ENCODE peak calls at places on chromosomes 13 and 19, in six cellular contexts. N, E, H, W, O and T are unnamed samples.
A peak's percentile ranks its signal among the peaks of the same experiment; 100 is the strongest.

GRCh38 chr13:26605845-26606244 is 48.4 kb downstream of the WASF3 start:
- DNase-seq in N (no peak), E (no peak), H (no peak), W (no peak), O (peak; percentile 22), T (no peak)

GRCh38 chr13:67278230-67278629 is 48.1 kb upstream of the PCDH9 start:
- DNase-seq in N (peak; percentile 52), E (no peak), H (no peak), W (no peak), O (peak; percentile 27), T (no peak)

GRCh38 chr19:36489139-36489919 is at the start of gene ZNF566:
- DNase-seq in N (peak; percentile 98), E (peak; percentile 87), H (peak; percentile 94), W (peak; percentile 94), O (peak; percentile 91), T (peak; percentile 91)

GRCh38 chr19:2034729-2035589 is 16.1 kb downstream of the MKNK2 start:
- DNase-seq in N (peak; percentile 70), E (peak; percentile 89), H (peak; percentile 32), W (peak; percentile 48), O (peak; percentile 75), T (peak; percentile 74)

GRCh38 chr19:10797541-10798256 is 38.3 kb downstream of the TMED1 start:
- DNase-seq in N (no peak), E (no peak), H (no peak), W (peak; percentile 78), O (no peak), T (no peak)

GRCh38 chr13:41762796-41763195 is 198.1 kb downstream of the VWA8 start:
- DNase-seq in N (no peak), E (no peak), H (no peak), W (no peak), O (no peak), T (no peak)

GRCh38 chr19:52170304-52170703 is 1.1 kb downstream of the ZNF836 start:
- DNase-seq in N (peak; percentile 27), E (no peak), H (no peak), W (no peak), O (no peak), T (no peak)

GRCh38 chr19:23557381-23557780 is 129.6 kb downstream of the ZNF675 start:
- DNase-seq in N (no peak), E (no peak), H (no peak), W (no peak), O (no peak), T (no peak)

GRCh38 chr19:2315818-2316353 is 7.9 kb upstream of the LINGO3 start:
- DNase-seq in N (peak; percentile 72), E (peak; percentile 65), H (peak; percentile 52), W (no peak), O (peak; percentile 46), T (peak; percentile 94)

GRCh38 chr13:113034451-113035208 is 65.6 kb downstream of the MCF2L start:
- DNase-seq in N (peak; percentile 88), E (peak; percentile 38), H (peak; percentile 55), W (no peak), O (peak; percentile 66), T (peak; percentile 51)

GRCh38 chr13:46817081-46817480 is 20.1 kb upstream of the ESD start:
- DNase-seq in N (peak; percentile 16), E (no peak), H (no peak), W (no peak), O (no peak), T (no peak)

GRCh38 chr13:23450340-23451046 is 17.0 kb upstream of the SACS start:
- DNase-seq in N (no peak), E (no peak), H (no peak), W (no peak), O (no peak), T (no peak)

GRCh38 chr19:44845612-44846454 is at the start of gene NECTIN2:
- DNase-seq in N (peak; percentile 98), E (peak; percentile 100), H (peak; percentile 100), W (peak; percentile 54), O (peak; percentile 96), T (peak; percentile 99)

GRCh38 chr19:28497137-28497536 is 715.8 kb downstream of the UQCRFS1 start:
- DNase-seq in N (no peak), E (no peak), H (no peak), W (no peak), O (peak; percentile 1), T (no peak)
- H3K4me1 ChIP-seq in N (no peaks in the 10 kb centered on the region), E (peaks cover 19% of the 10 kb centered on the region), H (no peaks in the 10 kb centered on the region), W (no peaks in the 10 kb centered on the region), O (no peaks in the 10 kb centered on the region), T (peaks cover 26% of the 10 kb centered on the region)

DNA sequence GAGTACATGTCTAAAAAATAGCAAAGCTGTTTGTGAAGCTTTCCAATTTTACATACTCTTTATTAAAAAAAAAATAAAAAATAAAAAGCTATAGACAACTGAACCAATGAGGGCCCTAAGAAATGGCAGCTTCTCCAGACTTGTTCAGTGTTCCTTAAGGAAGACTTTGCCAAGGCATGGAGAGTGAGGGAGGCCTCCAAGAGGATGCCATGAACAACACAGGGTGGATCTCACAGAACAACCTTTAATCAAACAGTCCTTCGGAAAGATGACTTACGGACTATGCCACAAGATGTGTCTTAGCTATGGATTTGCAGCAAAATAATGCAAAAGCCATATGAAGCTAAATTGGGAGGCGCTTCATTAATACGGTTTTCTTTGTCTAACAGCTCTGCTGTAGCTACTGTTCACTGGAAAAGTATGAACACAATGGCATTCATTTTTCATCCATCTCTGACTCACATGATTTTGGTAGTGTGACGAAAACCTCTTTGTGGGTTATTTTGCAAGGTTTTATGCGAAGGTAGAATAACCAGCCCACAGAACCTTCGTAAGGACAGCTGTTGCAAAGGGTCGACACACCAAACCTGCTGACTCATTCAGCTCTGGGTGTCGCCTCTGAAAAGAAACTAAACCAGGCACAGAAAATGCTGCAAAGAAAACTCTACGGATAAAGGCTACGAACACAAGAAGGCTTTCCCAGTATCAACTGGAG is 27.7 kb downstream of the EFNB2 start:
- DNase-seq in N (peak; percentile 79), E (no peak), H (peak; percentile 59), W (no peak), O (peak; percentile 75), T (no peak)
- H3K27ac ChIP-seq in N (peak overlapping the region; percentile 32), E (no peak overlapping the region), H (peak overlapping the region; percentile 84), W (no peak overlapping the region), O (peak overlapping the region; percentile 77), T (peak overlapping the region; percentile 28)

GRCh38 chr13:90541346-90541745 is 806.1 kb upstream of the MIR17HG start:
- DNase-seq in N (no peak), E (no peak), H (no peak), W (no peak), O (no peak), T (no peak)

GRCh38 chr13:90547272-90547790 is 800.2 kb upstream of the MIR17HG start:
- DNase-seq in N (no peak), E (no peak), H (no peak), W (no peak), O (no peak), T (no peak)

GRCh38 chr13:90545070-90545840 is 802.2 kb upstream of the MIR17HG start:
- DNase-seq in N (peak; percentile 8), E (no peak), H (peak; percentile 11), W (no peak), O (peak; percentile 39), T (no peak)

GRCh38 chr13:90538063-90538462 is 809.4 kb upstream of the MIR17HG start:
- DNase-seq in N (no peak), E (no peak), H (no peak), W (no peak), O (no peak), T (no peak)

GRCh38 chr13:90542959-90543358 is 804.5 kb upstream of the MIR17HG start:
- DNase-seq in N (no peak), E (no peak), H (no peak), W (no peak), O (no peak), T (no peak)
- H3K36me3 ChIP-seq in N (no peaks in the 10 kb centered on the region), E (no peaks in the 10 kb centered on the region), H (no peaks in the 10 kb centered on the region), W (no peaks in the 10 kb centered on the region), O (no peaks in the 10 kb centered on the region), T (no peaks in the 10 kb centered on the region)

DNA sequence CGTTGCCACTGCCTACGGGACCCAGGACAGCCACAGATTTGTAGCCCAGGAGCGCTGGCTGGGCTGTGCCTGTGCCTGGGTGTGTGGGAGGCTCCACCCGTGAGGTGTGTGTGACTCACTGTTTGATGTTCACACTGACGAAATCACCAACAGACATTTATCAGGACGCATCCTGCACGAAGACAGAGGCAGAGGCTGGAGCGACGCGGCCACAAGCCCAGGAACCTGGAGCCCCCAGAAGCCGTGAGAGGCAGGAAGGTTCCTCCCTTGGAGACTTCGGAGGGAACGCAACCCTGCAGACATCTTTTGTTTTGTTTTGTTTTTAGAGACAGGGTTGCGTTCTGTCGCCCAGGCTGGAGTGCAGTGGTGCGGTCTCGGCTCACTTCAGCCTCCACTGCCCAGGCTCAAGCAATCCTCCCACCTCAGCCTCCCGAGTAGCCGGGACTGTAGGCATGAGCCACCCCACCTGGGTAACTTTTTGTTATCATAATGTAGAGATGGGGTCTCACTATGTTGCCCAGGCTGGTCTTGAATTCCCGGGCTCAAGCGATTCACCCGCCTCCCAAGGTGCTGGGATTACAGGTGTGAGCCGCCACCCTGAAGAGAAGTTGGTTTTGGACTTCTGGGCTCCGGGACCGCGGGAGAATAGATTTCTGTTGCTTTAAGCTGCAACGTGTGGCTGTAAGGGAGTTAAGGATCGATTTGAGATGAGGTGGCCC is 25.0 kb upstream of the WDR18 start:
- DNase-seq in N (peak; percentile 67), E (no peak), H (no peak), W (no peak), O (peak; percentile 76), T (no peak)
- H3K4me1 ChIP-seq in N (peaks cover 7% of the 10 kb centered on the region), E (peaks cover 16% of the 10 kb centered on the region), H (peaks cover 42% of the 10 kb centered on the region), W (peaks cover 3% of the 10 kb centered on the region), O (peaks cover 14% of the 10 kb centered on the region), T (no peaks in the 10 kb centered on the region)

GRCh38 chr19:46487178-46487801 is 8.4 kb downstream of the PNMA8B start:
- DNase-seq in N (peak; percentile 47), E (no peak), H (no peak), W (no peak), O (no peak), T (no peak)
- H3K27ac ChIP-seq in N (no peak overlapping the region), E (no peak overlapping the region), H (no peak overlapping the region), W (no peak overlapping the region), O (no peak overlapping the region), T (no peak overlapping the region)